ENCODE peak calls at places on chromosomes 5 and 9, in five cellular contexts. One of them, this sample, is unnamed.

GRCh38 chr9:13555989-13556500 is 276.6 kb upstream of the MPDZ start:
- DNase-seq in fibroblast of lung: no peak
- DNase-seq in HuH-7: no peak
- DNase-seq in CD4-positive, alpha-beta T cell: no peak
- DNase-seq in activated naive CD4-positive, alpha-beta T cell: no peak
- DNase-seq in this sample: no peak

GRCh38 chr5:62596691-62597090 is 18.1 kb downstream of the LRRC70 start:
- DNase-seq in activated naive CD4-positive, alpha-beta T cell: no peak
- DNase-seq in CD4-positive, alpha-beta T cell: no peak
- DNase-seq in fibroblast of lung: peak; percentile 12
- DNase-seq in HuH-7: no peak
- DNase-seq in this sample: no peak

GRCh38 chr9:33180526-33181184 is 13.5 kb upstream of the B4GALT1 start:
- DNase-seq in CD4-positive, alpha-beta T cell: no peak
- DNase-seq in fibroblast of lung: peak; percentile 85
- DNase-seq in activated naive CD4-positive, alpha-beta T cell: no peak
- DNase-seq in HuH-7: no peak
- DNase-seq in this sample: no peak

GRCh38 chr9:114653556-114654159 is 3.9 kb downstream of the TEX53 start:
- DNase-seq in HuH-7: peak; percentile 61
- DNase-seq in activated naive CD4-positive, alpha-beta T cell: peak; percentile 41
- DNase-seq in CD4-positive, alpha-beta T cell: peak; percentile 81
- DNase-seq in fibroblast of lung: peak; percentile 63
- DNase-seq in this sample: peak; percentile 93

GRCh38 chr9:126956929-126957686 is 42.5 kb downstream of the RALGPS1 start:
- DNase-seq in CD4-positive, alpha-beta T cell: no peak
- DNase-seq in fibroblast of lung: peak; percentile 67
- DNase-seq in HuH-7: no peak
- DNase-seq in activated naive CD4-positive, alpha-beta T cell: no peak
- DNase-seq in this sample: peak; percentile 58

GRCh38 chr9:125296843-125297372 is 35.3 kb downstream of the GAPVD1 start:
- DNase-seq in CD4-positive, alpha-beta T cell: no peak
- DNase-seq in activated naive CD4-positive, alpha-beta T cell: no peak
- DNase-seq in HuH-7: peak; percentile 47
- DNase-seq in fibroblast of lung: peak; percentile 48
- DNase-seq in this sample: peak; percentile 47

GRCh38 chr5:96691503-96692303 is 29.5 kb downstream of the CAST start:
- DNase-seq in HuH-7: peak; percentile 13
- DNase-seq in CD4-positive, alpha-beta T cell: no peak
- DNase-seq in activated naive CD4-positive, alpha-beta T cell: no peak
- DNase-seq in fibroblast of lung: no peak
- DNase-seq in this sample: no peak

GRCh38 chr9:131021785-131022184 is 12.8 kb downstream of the LAMC3 start:
- DNase-seq in CD4-positive, alpha-beta T cell: no peak
- DNase-seq in activated naive CD4-positive, alpha-beta T cell: no peak
- DNase-seq in HuH-7: no peak
- DNase-seq in fibroblast of lung: no peak
- DNase-seq in this sample: peak; percentile 24

GRCh38 chr5:139811076-139811607 is 15.5 kb downstream of the PSD2 start:
- DNase-seq in fibroblast of lung: no peak
- DNase-seq in CD4-positive, alpha-beta T cell: no peak
- DNase-seq in HuH-7: no peak
- DNase-seq in activated naive CD4-positive, alpha-beta T cell: no peak
- DNase-seq in this sample: no peak